ENCODE peak calls at places on chromosomes 7 and 10, in ten cellular contexts. One of them, this sample, is unnamed.

GRCh38 chr10:43220971-43221418 is 45.9 kb downstream of the RASGEF1A start:
- DNase-seq in suprapubic skin: peak
- DNase-seq in stomach: no peak
- DNase-seq in A549: no peak
- DNase-seq in sigmoid colon: no peak
- DNase-seq in tibial nerve: no peak
- DNase-seq in H1: no peak
- DNase-seq in transverse colon: peak
- DNase-seq in K562: no peak
- DNase-seq in SK-N-SH: no peak
- DNase-seq in this sample: no peak

GRCh38 chr10:72107325-72108003 is 19.1 kb upstream of the SPOCK2 start:
- DNase-seq in suprapubic skin: no peak
- DNase-seq in stomach: no peak
- DNase-seq in A549: peak
- DNase-seq in sigmoid colon: no peak
- DNase-seq in tibial nerve: no peak
- DNase-seq in H1: no peak
- DNase-seq in transverse colon: no peak
- DNase-seq in K562: no peak
- DNase-seq in SK-N-SH: no peak
- DNase-seq in this sample: no peak

GRCh38 chr7:121961491-121961890 is 88.5 kb downstream of the PTPRZ1 start:
- DNase-seq in suprapubic skin: no peak
- DNase-seq in stomach: no peak
- DNase-seq in A549: no peak
- DNase-seq in sigmoid colon: no peak
- DNase-seq in tibial nerve: no peak
- DNase-seq in H1: no peak
- DNase-seq in transverse colon: no peak
- DNase-seq in K562: no peak
- DNase-seq in SK-N-SH: no peak
- DNase-seq in this sample: no peak

GRCh38 chr7:122072924-122073599 is 71.0 kb downstream of the AASS start:
- DNase-seq in suprapubic skin: no peak
- DNase-seq in stomach: no peak
- DNase-seq in A549: no peak
- DNase-seq in sigmoid colon: no peak
- DNase-seq in tibial nerve: no peak
- DNase-seq in H1: no peak
- DNase-seq in transverse colon: no peak
- DNase-seq in K562: no peak
- DNase-seq in SK-N-SH: no peak
- DNase-seq in this sample: no peak

GRCh38 chr10:113992601-113993011 is 51.1 kb upstream of the ADRB1 start:
- DNase-seq in suprapubic skin: no peak
- DNase-seq in stomach: no peak
- DNase-seq in A549: no peak
- DNase-seq in sigmoid colon: peak
- DNase-seq in tibial nerve: no peak
- DNase-seq in H1: no peak
- DNase-seq in transverse colon: no peak
- DNase-seq in K562: no peak
- DNase-seq in SK-N-SH: no peak
- DNase-seq in this sample: no peak

GRCh38 chr7:6234384-6234783 is 38.0 kb downstream of the CYTH3 start:
- DNase-seq in suprapubic skin: no peak
- DNase-seq in stomach: no peak
- DNase-seq in A549: no peak
- DNase-seq in sigmoid colon: no peak
- DNase-seq in tibial nerve: no peak
- DNase-seq in H1: no peak
- DNase-seq in transverse colon: no peak
- DNase-seq in K562: no peak
- DNase-seq in SK-N-SH: no peak
- DNase-seq in this sample: no peak

GRCh38 chr10:59463909-59464308 is 101.6 kb upstream of the FAM13C start:
- DNase-seq in suprapubic skin: no peak
- DNase-seq in stomach: no peak
- DNase-seq in A549: no peak
- DNase-seq in sigmoid colon: no peak
- DNase-seq in tibial nerve: no peak
- DNase-seq in H1: no peak
- DNase-seq in transverse colon: no peak
- DNase-seq in K562: no peak
- DNase-seq in SK-N-SH: no peak
- DNase-seq in this sample: no peak

GRCh38 chr7:29495618-29496017 is 68.0 kb upstream of the PRR15 start:
- DNase-seq in suprapubic skin: no peak
- DNase-seq in stomach: no peak
- DNase-seq in A549: no peak
- DNase-seq in sigmoid colon: no peak
- DNase-seq in tibial nerve: no peak
- DNase-seq in H1: no peak
- DNase-seq in transverse colon: no peak
- DNase-seq in K562: no peak
- DNase-seq in SK-N-SH: no peak
- DNase-seq in this sample: no peak

GRCh38 chr7:108091461-108091831 is 38.7 kb downstream of the LAMB4 start:
- DNase-seq in suprapubic skin: no peak
- DNase-seq in stomach: no peak
- DNase-seq in A549: no peak
- DNase-seq in sigmoid colon: no peak
- DNase-seq in tibial nerve: no peak
- DNase-seq in H1: no peak
- DNase-seq in transverse colon: no peak
- DNase-seq in K562: no peak
- DNase-seq in SK-N-SH: no peak
- DNase-seq in this sample: no peak

GRCh38 chr7:23331132-23331531 is 32.0 kb downstream of the MALSU1 start:
- DNase-seq in suprapubic skin: no peak
- DNase-seq in stomach: no peak
- DNase-seq in A549: no peak
- DNase-seq in sigmoid colon: no peak
- DNase-seq in tibial nerve: no peak
- DNase-seq in H1: no peak
- DNase-seq in transverse colon: no peak
- DNase-seq in K562: no peak
- DNase-seq in SK-N-SH: no peak
- DNase-seq in this sample: no peak

GRCh38 chr10:71158902-71159301 is 53.5 kb upstream of the UNC5B start:
- DNase-seq in suprapubic skin: no peak
- DNase-seq in stomach: no peak
- DNase-seq in A549: no peak
- DNase-seq in sigmoid colon: no peak
- DNase-seq in tibial nerve: no peak
- DNase-seq in H1: no peak
- DNase-seq in transverse colon: no peak
- DNase-seq in K562: no peak
- DNase-seq in SK-N-SH: no peak
- DNase-seq in this sample: no peak

GRCh38 chr7:106480161-106480579 is 180.8 kb downstream of the CCDC71L start:
- DNase-seq in suprapubic skin: no peak
- DNase-seq in stomach: no peak
- DNase-seq in A549: no peak
- DNase-seq in sigmoid colon: no peak
- DNase-seq in tibial nerve: no peak
- DNase-seq in H1: no peak
- DNase-seq in transverse colon: no peak
- DNase-seq in K562: no peak
- DNase-seq in SK-N-SH: no peak
- DNase-seq in this sample: no peak

DNA sequence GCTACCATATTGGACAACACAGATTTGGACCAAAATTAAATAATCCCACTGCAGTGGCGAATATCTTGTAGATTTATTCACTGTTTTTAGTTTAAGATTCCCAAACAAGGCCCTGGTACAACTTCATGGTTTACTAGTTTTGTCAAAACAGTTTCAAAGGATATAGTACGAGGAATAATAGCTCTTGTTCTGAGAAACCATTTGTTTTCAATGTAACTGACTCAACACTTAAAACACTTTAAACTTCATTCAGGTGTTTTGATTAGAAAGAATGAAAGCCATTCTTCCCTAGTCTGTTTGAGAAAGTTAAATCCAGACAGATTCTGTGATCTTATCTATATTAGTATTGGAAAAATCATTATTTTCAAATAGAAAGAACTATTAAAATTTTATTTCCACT is 276.4 kb upstream of the MKLN1 start:
- DNase-seq in suprapubic skin: no peak
- DNase-seq in stomach: no peak
- DNase-seq in A549: no peak
- DNase-seq in sigmoid colon: no peak
- DNase-seq in tibial nerve: no peak
- DNase-seq in H1: no peak
- DNase-seq in transverse colon: no peak
- DNase-seq in K562: no peak
- DNase-seq in SK-N-SH: no peak
- DNase-seq in this sample: no peak
- TF ChIP-seq EP300 in suprapubic skin: no peak
- TF ChIP-seq EP300 in stomach: no peak
- TF ChIP-seq EP300 in A549: no peak
- TF ChIP-seq EP300 in sigmoid colon: no peak
- TF ChIP-seq EP300 in tibial nerve: no peak
- TF ChIP-seq EP300 in H1: no peak
- TF ChIP-seq EP300 in transverse colon: no peak
- TF ChIP-seq EP300 in K562: no peak
- TF ChIP-seq EP300 in SK-N-SH: no peak
- TF ChIP-seq EP300 in this sample: no peak

GRCh38 chr10:12542271-12542670 is 192.9 kb downstream of the CAMK1D start:
- DNase-seq in suprapubic skin: no peak
- DNase-seq in stomach: no peak
- DNase-seq in A549: no peak
- DNase-seq in sigmoid colon: no peak
- DNase-seq in tibial nerve: no peak
- DNase-seq in H1: no peak
- DNase-seq in transverse colon: no peak
- DNase-seq in K562: no peak
- DNase-seq in SK-N-SH: no peak
- DNase-seq in this sample: no peak

GRCh38 chr10:12543589-12543988 is 194.2 kb downstream of the CAMK1D start:
- DNase-seq in suprapubic skin: no peak
- DNase-seq in stomach: no peak
- DNase-seq in A549: no peak
- DNase-seq in sigmoid colon: no peak
- DNase-seq in tibial nerve: no peak
- DNase-seq in H1: no peak
- DNase-seq in transverse colon: no peak
- DNase-seq in K562: no peak
- DNase-seq in SK-N-SH: no peak
- DNase-seq in this sample: no peak

GRCh38 chr10:12549297-12549696 is 199.9 kb downstream of the CAMK1D start:
- DNase-seq in suprapubic skin: no peak
- DNase-seq in stomach: no peak
- DNase-seq in A549: peak
- DNase-seq in sigmoid colon: no peak
- DNase-seq in tibial nerve: no peak
- DNase-seq in H1: no peak
- DNase-seq in transverse colon: no peak
- DNase-seq in K562: no peak
- DNase-seq in SK-N-SH: no peak
- DNase-seq in this sample: no peak

GRCh38 chr10:12550994-12551393 is 201.6 kb downstream of the CAMK1D start:
- DNase-seq in suprapubic skin: no peak
- DNase-seq in stomach: no peak
- DNase-seq in A549: no peak
- DNase-seq in sigmoid colon: no peak
- DNase-seq in tibial nerve: no peak
- DNase-seq in H1: no peak
- DNase-seq in transverse colon: no peak
- DNase-seq in K562: no peak
- DNase-seq in SK-N-SH: no peak
- DNase-seq in this sample: no peak

DNA sequence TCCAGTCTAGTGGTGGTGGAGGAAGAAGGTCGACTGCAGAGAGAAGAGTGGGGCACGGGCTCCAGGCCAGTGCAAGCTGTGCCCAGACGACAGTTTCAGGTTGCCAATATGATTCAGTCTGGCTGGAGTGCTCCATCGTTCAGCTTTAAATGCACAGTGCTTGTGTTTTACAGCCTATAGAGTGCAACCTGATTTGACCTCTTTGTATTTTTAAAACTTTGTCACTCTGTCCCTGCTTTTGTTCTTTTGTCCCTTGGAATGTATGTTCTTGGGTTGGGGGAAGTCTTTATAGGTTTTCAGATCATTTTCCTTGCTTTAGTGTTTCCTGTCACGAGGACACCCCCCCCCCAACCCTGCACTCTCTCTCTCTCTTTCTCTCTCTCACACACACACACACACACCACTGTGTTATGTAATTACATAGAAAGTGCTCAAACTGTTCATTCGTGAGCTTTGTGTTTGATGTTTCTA is 198.0 kb downstream of the CAMK1D start:
- DNase-seq in suprapubic skin: no peak
- DNase-seq in stomach: no peak
- DNase-seq in A549: no peak
- DNase-seq in sigmoid colon: no peak
- DNase-seq in tibial nerve: no peak
- DNase-seq in H1: no peak
- DNase-seq in transverse colon: no peak
- DNase-seq in K562: no peak
- DNase-seq in SK-N-SH: no peak
- DNase-seq in this sample: no peak
- TF ChIP-seq EP300 in suprapubic skin: no peak
- TF ChIP-seq EP300 in stomach: no peak
- TF ChIP-seq EP300 in A549: no peak
- TF ChIP-seq EP300 in sigmoid colon: no peak
- TF ChIP-seq EP300 in tibial nerve: no peak
- TF ChIP-seq EP300 in H1: no peak
- TF ChIP-seq EP300 in transverse colon: no peak
- TF ChIP-seq EP300 in K562: no peak
- TF ChIP-seq EP300 in SK-N-SH: no peak
- TF ChIP-seq EP300 in this sample: no peak

GRCh38 chr10:6204341-6205191 is 1.8 kb downstream of the PFKFB3 start:
- DNase-seq in suprapubic skin: no peak
- DNase-seq in stomach: peak
- DNase-seq in A549: peak
- DNase-seq in sigmoid colon: peak
- DNase-seq in tibial nerve: no peak
- DNase-seq in H1: no peak
- DNase-seq in transverse colon: peak
- DNase-seq in K562: no peak
- DNase-seq in SK-N-SH: peak
- DNase-seq in this sample: peak
- TF ChIP-seq EP300 in suprapubic skin: no peak
- TF ChIP-seq EP300 in stomach: no peak
- TF ChIP-seq EP300 in A549: no peak
- TF ChIP-seq EP300 in sigmoid colon: no peak
- TF ChIP-seq EP300 in tibial nerve: no peak
- TF ChIP-seq EP300 in H1: no peak
- TF ChIP-seq EP300 in transverse colon: no peak
- TF ChIP-seq EP300 in K562: no peak
- TF ChIP-seq EP300 in SK-N-SH: no peak
- TF ChIP-seq EP300 in this sample: no peak

DNA sequence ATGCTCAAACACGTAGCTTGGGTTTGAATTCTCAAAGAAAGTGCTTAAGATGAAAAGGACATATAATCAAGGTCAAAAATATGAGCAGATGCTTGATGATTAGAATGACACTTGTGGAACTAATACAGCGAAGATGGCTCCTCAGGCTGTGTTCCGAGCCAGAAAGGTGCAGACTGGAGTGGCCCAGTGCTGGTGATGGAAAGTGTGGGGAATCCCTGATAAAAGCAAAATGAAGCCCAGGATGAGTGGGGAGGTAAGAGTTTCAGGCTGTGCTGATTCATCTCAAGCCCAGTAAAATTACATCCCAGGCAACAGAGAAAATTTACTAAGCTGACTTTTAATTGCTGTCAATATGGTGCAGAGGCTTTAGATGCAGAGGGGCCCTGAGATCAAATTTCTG is 77.8 kb upstream of the IKZF1 start:
- DNase-seq in suprapubic skin: no peak
- DNase-seq in stomach: no peak
- DNase-seq in A549: no peak
- DNase-seq in sigmoid colon: no peak
- DNase-seq in tibial nerve: no peak
- DNase-seq in H1: no peak
- DNase-seq in transverse colon: no peak
- DNase-seq in K562: no peak
- DNase-seq in SK-N-SH: no peak
- DNase-seq in this sample: no peak
- TF ChIP-seq EP300 in suprapubic skin: no peak
- TF ChIP-seq EP300 in stomach: no peak
- TF ChIP-seq EP300 in A549: no peak
- TF ChIP-seq EP300 in sigmoid colon: no peak
- TF ChIP-seq EP300 in tibial nerve: no peak
- TF ChIP-seq EP300 in H1: no peak
- TF ChIP-seq EP300 in transverse colon: no peak
- TF ChIP-seq EP300 in K562: no peak
- TF ChIP-seq EP300 in SK-N-SH: no peak
- TF ChIP-seq EP300 in this sample: no peak

This sample was measured in ovary.